ENCODE peak calls at places on chromosomes 13 and 19, in six cellular contexts. V is CD4-positive, alpha-beta memory T cell; Y is thyroid gland; N is right cardiac atrium; F is transverse colon; P is fibroblast of lung. C is an unnamed sample. For H3K4me1, the result is how much of the 10 kb centered on the place peaks cover.

GRCh38 chr13:102913924-102914628 is 68.2 kb downstream of the ERCC5 start:
- DNase-seq in Y (peak), V (no peak), P (peak), F (peak), N (no peak), C (peak)

GRCh38 chr19:48458016-48458415 is 2.6 kb downstream of the KCNJ14 start:
- DNase-seq in F (no peak), Y (no peak), N (no peak), V (no peak), P (no peak), C (no peak)

GRCh38 chr19:46898731-46899130 is 37.9 kb downstream of the ARHGAP35 start:
- DNase-seq in Y (no peak), P (peak), F (no peak), N (no peak), V (no peak), C (no peak)

GRCh38 chr19:5693195-5694166 is 3.4 kb downstream of the RPL36 start:
- DNase-seq in P (no peak), Y (no peak), N (no peak), F (no peak), V (no peak), C (no peak)

GRCh38 chr19:9165256-9165655 is 13.5 kb upstream of the OR7D2 start:
- DNase-seq in F (no peak), P (no peak), Y (no peak), V (no peak), N (no peak), C (no peak)

GRCh38 chr19:50020481-50020880 is 4.7 kb downstream of the VRK3 start:
- DNase-seq in Y (no peak), F (no peak), P (peak), V (no peak), N (no peak), C (no peak)

GRCh38 chr13:110317496-110318195 is 10.6 kb downstream of the COL4A2 start:
- DNase-seq in P (no peak), V (no peak), N (no peak), F (no peak), Y (peak), C (no peak)

GRCh38 chr19:50510121-50510670 is 795 bp downstream of the JOSD2 start:
- DNase-seq in Y (no peak), N (no peak), P (peak), F (no peak), V (no peak), C (no peak)

GRCh38 chr19:50705422-50706019 is 14.1 kb downstream of the SHANK1 start:
- DNase-seq in F (no peak), P (peak), Y (peak), N (no peak), V (no peak), C (no peak)

GRCh38 chr13:106468207-106468606 is 67.3 kb downstream of the EFNB2 start:
- DNase-seq in Y (peak), F (no peak), P (no peak), N (no peak), V (no peak), C (no peak)

GRCh38 chr19:13839193-13839937 is 37.6 kb upstream of the NANOS3 start:
- DNase-seq in V (peak), Y (peak), P (peak), N (peak), F (peak), C (peak)

GRCh38 chr19:12791345-12792047 is at the start of gene JUNB:
- DNase-seq in P (peak), Y (peak), F (peak), N (peak), V (peak), C (peak)

GRCh38 chr13:33090755-33091454 is 74.7 kb downstream of the KL start:
- DNase-seq in Y (no peak), F (no peak), V (no peak), P (no peak), N (no peak), C (no peak)

GRCh38 chr19:35013047-35013819 is 13.1 kb downstream of the GRAMD1A start:
- DNase-seq in F (peak), Y (peak), P (peak), V (peak), N (peak), C (peak)

GRCh38 chr19:43809762-43810696 is 7.8 kb upstream of the LYPD5 start:
- DNase-seq in Y (no peak), P (peak), N (no peak), F (no peak), V (peak), C (peak)

GRCh38 chr13:108200781-108201398 is 14.4 kb downstream of the LIG4 start:
- DNase-seq in P (peak), Y (no peak), V (no peak), F (no peak), N (no peak), C (no peak)

GRCh38 chr13:43054803-43055802 is 31.7 kb downstream of the DNAJC15 start:
- DNase-seq in P (peak), Y (peak), N (peak), V (peak), F (no peak), C (peak)

GRCh38 chr13:80716610-80717081 is 375.7 kb upstream of the SPRY2 start:
- DNase-seq in V (no peak), N (peak), F (no peak), P (no peak), Y (no peak), C (no peak)

GRCh38 chr19:46975918-46976782 is 43.5 kb upstream of the NPAS1 start:
- DNase-seq in V (no peak), N (peak), Y (peak), P (peak), F (peak), C (peak)

GRCh38 chr13:40640845-40641458 is 25.5 kb downstream of the FOXO1 start:
- DNase-seq in N (no peak), V (no peak), F (no peak), P (no peak), Y (no peak), C (no peak)

GRCh38 chr19:53982611-53983010 is 8.8 kb upstream of the CACNG6 start:
- DNase-seq in F (peak), N (peak), V (peak), P (peak), Y (peak), C (peak)

GRCh38 chr19:17347877-17348276 is 10.5 kb downstream of the GTPBP3 start:
- DNase-seq in F (no peak), P (no peak), V (no peak), N (no peak), Y (no peak), C (no peak)

GRCh38 chr13:110116072-110116487 is 190.9 kb downstream of the COL4A1 start:
- DNase-seq in P (no peak), N (peak), F (peak), Y (peak), V (peak), C (no peak)

GRCh38 chr13:75170321-75170720 is 311.6 kb downstream of the TBC1D4 start:
- DNase-seq in Y (no peak), P (no peak), F (no peak), V (no peak), N (no peak), C (no peak)

GRCh38 chr19:19278315-19278714 is 5.2 kb upstream of the TM6SF2 start:
- DNase-seq in F (no peak), Y (no peak), V (no peak), N (no peak), P (no peak), C (no peak)

GRCh38 chr13:107866666-107867623 is 348.4 kb downstream of the LIG4 start:
- DNase-seq in Y (no peak), N (no peak), P (peak), V (no peak), F (no peak), C (no peak)

DNA sequence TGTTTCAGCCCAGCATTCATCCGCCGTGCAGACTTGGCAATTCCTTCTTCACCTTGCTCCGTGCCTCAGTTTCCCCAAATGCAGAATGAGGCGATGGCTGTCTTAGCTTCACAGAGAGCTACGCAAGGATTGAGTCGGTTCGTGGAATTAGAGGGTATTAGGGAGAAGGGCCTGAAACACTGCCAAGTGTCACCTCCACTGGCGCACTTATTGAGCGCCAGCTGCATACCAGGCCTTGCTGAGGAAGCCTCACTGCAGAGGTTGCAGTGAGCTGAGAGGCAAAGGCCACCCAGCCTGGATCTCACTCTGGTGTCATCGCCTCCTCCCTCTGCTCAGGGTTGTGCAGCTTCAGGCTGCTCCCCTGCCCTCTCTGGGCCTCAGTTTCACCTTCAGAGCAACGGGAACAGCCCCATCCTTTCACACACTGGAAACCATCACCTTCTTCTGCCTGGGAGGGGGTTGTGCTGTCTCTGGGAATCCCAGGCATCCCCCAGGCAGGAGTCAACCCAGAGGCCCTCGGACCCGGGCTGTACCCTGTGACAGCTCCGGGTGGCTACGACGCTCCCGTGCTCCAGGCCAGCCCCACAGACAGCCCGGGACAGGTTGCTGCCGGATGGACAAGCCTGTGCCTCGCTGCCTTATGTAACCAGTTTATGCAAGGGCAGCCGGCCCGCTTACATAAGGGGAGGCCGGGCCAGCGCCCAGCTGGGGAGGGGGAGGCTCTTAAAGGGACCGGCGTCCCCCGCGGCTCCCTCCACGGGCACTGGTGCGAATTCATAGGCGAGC is 31.9 kb downstream of the NFIC start:
- DNase-seq in Y (peak), F (peak), P (peak), N (peak), V (no peak), C (peak)
- H3K4me1 ChIP-seq in Y (half or more), F (under half), P (under half), N (under half), V (under half), C (under half)

GRCh38 chr19:30719189-30719990 is 347.2 kb downstream of the ZNF536 start:
- DNase-seq in Y (peak), F (peak), N (peak), P (peak), V (no peak), C (peak)
- H3K27ac ChIP-seq in Y (peak), F (peak), N (peak), P (no peak), V (no peak), C (peak)

GRCh38 chr13:99218969-99219368 is 18.3 kb downstream of the UBAC2 start:
- DNase-seq in N (no peak), P (no peak), V (peak), Y (no peak), F (peak), C (no peak)
- H3K4me1 ChIP-seq in N (under half), P (under half), V (half or more), Y (under half), F (under half), C (under half)

DNA sequence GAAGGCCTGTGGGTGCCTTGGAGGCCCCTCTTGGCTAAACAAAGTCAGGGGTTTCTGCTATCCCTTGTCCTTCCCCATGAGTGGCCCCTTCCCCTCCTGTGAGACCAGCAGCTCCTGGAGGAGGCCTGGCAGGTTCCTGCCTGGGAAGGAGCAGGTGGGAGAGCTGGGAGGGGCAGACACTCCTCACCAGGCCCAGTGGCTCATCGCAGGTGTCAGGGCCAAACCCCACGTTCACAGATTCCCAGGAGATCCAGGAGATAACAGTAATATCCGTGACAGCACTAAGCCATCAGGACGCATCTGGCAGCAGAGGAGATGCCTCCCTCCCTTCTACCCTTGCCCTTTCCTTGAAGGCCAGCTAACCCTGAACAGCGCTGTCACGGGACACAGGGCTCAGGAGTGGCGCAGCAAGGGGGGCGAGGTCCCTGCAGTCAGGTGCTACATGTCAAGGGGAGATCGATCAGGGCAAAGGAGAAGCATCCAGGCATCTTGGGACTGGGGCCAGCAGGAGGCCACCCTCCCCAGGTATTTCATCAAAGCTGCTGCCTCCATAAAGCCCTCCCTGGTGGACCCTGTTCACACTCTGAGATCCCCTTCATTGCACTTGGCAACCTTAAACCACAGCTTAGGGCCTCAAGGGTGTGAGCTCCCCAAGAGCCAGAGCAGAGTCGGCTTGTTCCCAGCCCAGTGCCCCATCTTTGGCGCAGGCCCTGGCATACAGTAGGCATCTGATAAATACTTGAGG is 4.8 kb downstream of the CEBPA start:
- DNase-seq in N (no peak), F (no peak), Y (peak), V (no peak), P (no peak), C (no peak)
- H3K27ac ChIP-seq in N (no peak), F (no peak), Y (no peak), V (no peak), P (no peak), C (peak)

GRCh38 chr19:40265055-40265762 is 19.9 kb downstream of the AKT2 start:
- DNase-seq in V (no peak), N (peak), F (no peak), P (no peak), Y (peak), C (no peak)

GRCh38 chr19:40265763-40266099 is 19.4 kb downstream of the AKT2 start:
- DNase-seq in F (no peak), N (no peak), V (no peak), P (no peak), Y (no peak), C (no peak)

GRCh38 chr19:40262422-40262821 is 22.7 kb downstream of the AKT2 start:
- DNase-seq in N (peak), F (no peak), V (no peak), Y (no peak), P (no peak), C (no peak)

GRCh38 chr19:40264314-40265054 is 20.7 kb downstream of the AKT2 start:
- DNase-seq in P (no peak), N (peak), V (no peak), Y (peak), F (no peak), C (no peak)

GRCh38 chr19:40263440-40264313 is 21.5 kb downstream of the AKT2 start:
- DNase-seq in V (no peak), P (no peak), Y (peak), F (no peak), N (peak), C (no peak)
- H3K4me1 ChIP-seq in V (under half), P (under half), Y (half or more), F (under half), N (under half), C (under half)

GRCh38 chr13:49098771-49099512 is 121.2 kb upstream of the MLNR start:
- DNase-seq in F (no peak), N (no peak), V (no peak), P (peak), Y (no peak), C (no peak)
- H3K27ac ChIP-seq in F (peak), N (no peak), V (no peak), P (no peak), Y (no peak), C (no peak)

DNA sequence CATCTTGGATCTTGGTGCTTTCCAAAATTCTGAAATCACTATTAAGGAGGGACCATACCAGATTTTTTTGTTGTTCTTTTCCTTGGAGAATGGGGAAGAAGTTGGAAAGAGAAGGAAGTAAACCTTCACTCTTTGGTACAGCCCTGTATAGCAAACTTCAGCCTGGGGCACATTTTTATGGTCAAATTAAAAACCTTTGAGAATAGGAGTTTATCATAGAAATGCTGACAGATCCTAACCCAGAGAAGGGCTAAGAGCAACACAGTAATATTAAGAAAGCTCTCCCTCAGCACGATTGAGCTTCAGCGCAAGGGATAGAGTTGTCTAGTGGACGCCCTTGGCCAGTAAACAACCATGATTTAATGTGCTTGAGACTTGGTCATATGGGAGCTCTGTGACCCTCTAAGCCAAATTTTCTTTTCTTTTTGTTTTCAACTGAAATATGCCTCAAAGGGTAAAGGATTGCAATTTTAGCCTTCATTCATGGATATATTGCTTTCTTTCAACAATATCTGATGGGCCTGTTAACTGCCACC is 294.3 kb upstream of the MAB21L1 start:
- DNase-seq in V (no peak), N (no peak), Y (no peak), F (no peak), P (no peak), C (no peak)
- H3K4me1 ChIP-seq in V (under half), N (under half), Y (under half), F (under half), P (under half), C (under half)

GRCh38 chr13:96617528-96617927 is 376.7 kb downstream of the OXGR1 start:
- DNase-seq in F (no peak), Y (no peak), V (no peak), P (no peak), N (no peak), C (no peak)
- H3K27ac ChIP-seq in F (no peak), Y (no peak), V (no peak), P (no peak), N (no peak), C (no peak)

GRCh38 chr19:958967-959685 is 25.0 kb upstream of the WDR18 start:
- DNase-seq in P (peak), Y (no peak), F (no peak), N (no peak), V (no peak), C (no peak)
- H3K4me1 ChIP-seq in P (under half), Y (under half), F (under half), N (under half), V (under half), C (under half)

GRCh38 chr19:39847525-39847924 is 1.3 kb upstream of the FBL start:
- DNase-seq in P (no peak), F (no peak), N (no peak), V (no peak), Y (no peak), C (no peak)
- H3K27ac ChIP-seq in P (no peak), F (no peak), N (no peak), V (no peak), Y (no peak), C (no peak)

C was measured in prostate gland.